ENCODE peak calls at places on chromosomes 5 and 9, in four cellular contexts. U is stimulated activated CD8-positive, alpha-beta memory T cell treated with anti-CD3 and anti-CD28 coated beads, Interleukin-2, amount 100 ng/mL, for 48 hours; G is caudate nucleus; Z is Ammon's horn. H is an unnamed sample.

GRCh38 chr5:139473105-139473504 is 2.3 kb downstream of the SMIM33 start:
- DNase-seq in U (no peak), G (no peak), Z (no peak), H (no peak)

GRCh38 chr9:6634441-6634840 is 11.1 kb downstream of the GLDC start:
- DNase-seq in U (no peak), G (no peak), Z (no peak), H (no peak)

GRCh38 chr9:127817881-127818434 is 15.3 kb downstream of the FPGS start:
- DNase-seq in U (no peak), G (no peak), Z (no peak), H (no peak)

GRCh38 chr5:160697281-160697680 is 154.7 kb downstream of the ATP10B start:
- DNase-seq in U (no peak), G (no peak), Z (peak), H (no peak)

GRCh38 chr5:1967716-1968115 is 85.0 kb upstream of the IRX4 start:
- DNase-seq in U (no peak), G (no peak), Z (no peak), H (no peak)

GRCh38 chr9:107425110-107426025 is 64.2 kb downstream of the KLF4 start:
- DNase-seq in U (peak), G (peak), Z (peak), H (peak)

GRCh38 chr5:147671365-147671764 is 111.2 kb downstream of the JAKMIP2 start:
- DNase-seq in U (no peak), G (no peak), Z (no peak), H (no peak)

GRCh38 chr5:1085391-1085790 is 26.5 kb downstream of the SLC12A7 start:
- DNase-seq in U (no peak), G (no peak), Z (no peak), H (no peak)

GRCh38 chr9:125099816-125100215 is 43.5 kb downstream of the SCAI start:
- DNase-seq in U (no peak), G (no peak), Z (no peak), H (no peak)

GRCh38 chr9:91758491-91758981 is 191.5 kb downstream of the ROR2 start:
- DNase-seq in U (peak), G (no peak), Z (no peak), H (no peak)

GRCh38 chr5:81020478-81021167 is 60.5 kb downstream of the RASGRF2 start:
- DNase-seq in U (no peak), G (no peak), Z (no peak), H (no peak)

GRCh38 chr9:36592801-36593583 is 20.3 kb downstream of the MELK start:
- DNase-seq in U (no peak), G (no peak), Z (no peak), H (no peak)

H was measured in posterior cingulate gyrus.